ENCODE peak calls at places on chromosomes 11 and 22, in nine cellular contexts. R is stomach; Q is IMR-90; G is osteoblast; D is pancreas; J is body of pancreas; M is mucosa of descending colon; U is CD8-positive, alpha-beta T cell; Y is A549. K is an unnamed sample.

GRCh38 chr11:129861702-129862107 is 33.7 kb downstream of the NFRKB start:
- DNase-seq in R (peak; percentile 89), Q (peak; percentile 96), G (peak; percentile 97), D (peak; percentile 76), J (peak; percentile 72), M (peak; percentile 67), U (no peak), Y (peak; percentile 84), K (peak; percentile 50)

GRCh38 chr22:46586123-46586519 is 34.1 kb upstream of the GRAMD4 start:
- DNase-seq in R (no peak), Q (no peak), G (peak; percentile 65), D (no peak), J (no peak), M (peak; percentile 63), U (no peak), Y (no peak), K (no peak)

GRCh38 chr11:60305906-60306619 is 21.0 kb upstream of the MS4A6E start:
- DNase-seq in R (no peak), Q (no peak), G (no peak), D (no peak), J (no peak), M (no peak), U (no peak), Y (no peak), K (no peak)

GRCh38 chr11:129115652-129116585 is 76.2 kb downstream of the ARHGAP32 start:
- DNase-seq in R (no peak), Q (peak; percentile 78), G (peak; percentile 46), D (no peak), J (no peak), M (no peak), U (no peak), Y (no peak), K (no peak)

GRCh38 chr11:10544491-10545470 is 3.8 kb upstream of the RNF141 start:
- DNase-seq in R (no peak), Q (no peak), G (no peak), D (no peak), J (no peak), M (no peak), U (no peak), Y (no peak), K (no peak)

GRCh38 chr11:68256331-68256741 is 15.4 kb downstream of the C11orf24 start:
- DNase-seq in R (no peak), Q (peak; percentile 45), G (peak; percentile 85), D (no peak), J (no peak), M (no peak), U (no peak), Y (no peak), K (no peak)

GRCh38 chr11:1232328-1233321 is 9.8 kb downstream of the MUC5B start:
- DNase-seq in R (no peak), Q (no peak), G (peak; percentile 82), D (no peak), J (no peak), M (peak; percentile 35), U (no peak), Y (no peak), K (no peak)

GRCh38 chr11:76568621-76569020 is 101.9 kb downstream of the LRRC32 start:
- DNase-seq in R (no peak), Q (no peak), G (no peak), D (no peak), J (no peak), M (no peak), U (no peak), Y (no peak), K (no peak)

GRCh38 chr11:288328-289144 is at the start of gene PGGHG:
- DNase-seq in R (peak; percentile 84), Q (no peak), G (peak; percentile 99), D (peak; percentile 69), J (peak; percentile 83), M (peak; percentile 88), U (peak; percentile 69), Y (peak; percentile 86), K (peak; percentile 88)

DNA sequence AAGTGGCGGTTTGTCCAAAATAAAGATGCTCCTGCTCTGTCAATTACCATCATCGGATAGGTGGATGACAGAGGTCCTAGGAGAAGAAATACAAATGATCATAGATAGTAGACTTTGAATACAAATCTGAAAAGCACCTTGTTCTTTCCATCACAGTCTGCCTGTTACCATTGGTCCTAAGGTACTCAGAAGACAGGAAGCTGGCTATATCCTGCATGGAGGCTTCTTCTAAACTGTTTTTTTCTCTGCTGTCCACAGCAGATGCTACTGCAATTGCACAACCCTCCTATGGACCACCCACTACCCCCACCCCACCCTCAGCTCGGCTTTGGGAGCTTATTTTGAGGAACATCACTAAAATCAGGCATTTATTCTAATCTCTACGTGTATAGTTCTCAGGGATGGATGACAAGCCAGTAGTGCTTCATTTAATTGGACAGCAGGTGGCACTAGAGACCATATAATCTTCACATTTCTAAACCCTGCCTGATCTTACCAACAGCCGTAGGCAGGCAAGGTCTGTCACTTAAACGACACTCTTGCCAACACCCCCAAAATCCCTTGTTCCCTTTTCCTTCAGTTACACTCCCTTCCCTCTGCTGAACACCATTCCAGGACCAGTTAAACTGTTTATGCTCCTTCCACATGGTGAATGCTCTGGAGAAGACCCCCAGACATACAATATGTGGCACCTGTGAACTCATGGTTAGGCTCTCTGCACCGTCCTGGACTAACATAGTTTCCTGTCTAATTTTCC is 6.6 kb upstream of the PTS start:
- DNase-seq in R (no peak), Q (peak; percentile 81), G (no peak), D (peak; percentile 58), J (peak; percentile 39), M (no peak), U (peak; percentile 6), Y (peak; percentile 39), K (no peak)
- H3K4me1 ChIP-seq in R (no peaks in the 10 kb centered on the region), Q (peaks cover 19% of the 10 kb centered on the region), G (no peaks in the 10 kb centered on the region), D (no peaks in the 10 kb centered on the region), J (no peaks in the 10 kb centered on the region), M (no peaks in the 10 kb centered on the region), U (no peaks in the 10 kb centered on the region), Y (peaks cover 8% of the 10 kb centered on the region), K (no peaks in the 10 kb centered on the region)

GRCh38 chr22:44181912-44182590 is 1.3 kb downstream of the PARVG start:
- DNase-seq in R (no peak), Q (no peak), G (no peak), D (no peak), J (no peak), M (no peak), U (no peak), Y (no peak), K (no peak)
- H3K4me3 ChIP-seq in R (peak overlapping the region; percentile 45), Q (no peak overlapping the region), G (peak overlapping the region; percentile 16), D (no peak overlapping the region), J (no peak overlapping the region), M (no peak overlapping the region), U (peak overlapping the region; percentile 79), Y (no peak overlapping the region), K (peak overlapping the region; percentile 41)

GRCh38 chr22:50139843-50140415 is 30.6 kb upstream of the PANX2 start:
- DNase-seq in R (no peak), Q (no peak), G (peak; percentile 23), D (no peak), J (no peak), M (no peak), U (no peak), Y (no peak), K (no peak)

GRCh38 chr22:50140615-50141014 is 29.9 kb upstream of the PANX2 start:
- DNase-seq in R (no peak), Q (no peak), G (no peak), D (no peak), J (no peak), M (no peak), U (no peak), Y (no peak), K (no peak)

GRCh38 chr22:50143096-50143495 is 27.4 kb upstream of the PANX2 start:
- DNase-seq in R (no peak), Q (no peak), G (peak; percentile 14), D (no peak), J (no peak), M (no peak), U (no peak), Y (no peak), K (no peak)

GRCh38 chr22:50141462-50141861 is 29.1 kb upstream of the PANX2 start:
- DNase-seq in R (no peak), Q (no peak), G (no peak), D (no peak), J (no peak), M (no peak), U (no peak), Y (no peak), K (no peak)

DNA sequence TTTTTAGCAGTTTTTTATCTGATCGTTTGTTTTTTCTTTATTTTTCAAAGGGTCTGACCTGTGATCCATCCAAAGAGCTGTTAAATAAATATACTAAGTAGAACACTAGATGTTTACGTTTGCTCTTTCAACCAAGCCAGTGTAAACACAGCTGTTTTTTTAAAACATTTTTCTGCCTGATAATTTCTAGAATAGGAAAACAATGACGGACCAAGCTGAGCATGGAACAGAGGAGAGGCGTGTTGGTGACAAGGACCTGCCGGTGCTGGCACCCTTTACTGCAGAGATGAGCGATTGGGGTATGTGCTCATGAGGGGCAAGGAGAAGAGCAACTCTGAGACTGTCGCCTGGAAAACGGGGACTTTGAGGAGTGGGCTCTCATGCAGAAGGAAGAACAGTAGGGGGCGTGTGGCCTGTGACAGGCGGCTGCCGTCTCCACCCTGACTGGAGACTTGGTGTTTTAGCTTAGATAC is 28.6 kb upstream of the PANX2 start:
- DNase-seq in R (no peak), Q (peak; percentile 52), G (peak; percentile 62), D (no peak), J (no peak), M (no peak), U (no peak), Y (no peak), K (no peak)
- TF ChIP-seq CTCF in R (no peak), Q (peak; percentile 13), G (no peak), D (no peak), J (no peak), M (no peak), U (no peak), Y (no peak), K (no peak)

DNA sequence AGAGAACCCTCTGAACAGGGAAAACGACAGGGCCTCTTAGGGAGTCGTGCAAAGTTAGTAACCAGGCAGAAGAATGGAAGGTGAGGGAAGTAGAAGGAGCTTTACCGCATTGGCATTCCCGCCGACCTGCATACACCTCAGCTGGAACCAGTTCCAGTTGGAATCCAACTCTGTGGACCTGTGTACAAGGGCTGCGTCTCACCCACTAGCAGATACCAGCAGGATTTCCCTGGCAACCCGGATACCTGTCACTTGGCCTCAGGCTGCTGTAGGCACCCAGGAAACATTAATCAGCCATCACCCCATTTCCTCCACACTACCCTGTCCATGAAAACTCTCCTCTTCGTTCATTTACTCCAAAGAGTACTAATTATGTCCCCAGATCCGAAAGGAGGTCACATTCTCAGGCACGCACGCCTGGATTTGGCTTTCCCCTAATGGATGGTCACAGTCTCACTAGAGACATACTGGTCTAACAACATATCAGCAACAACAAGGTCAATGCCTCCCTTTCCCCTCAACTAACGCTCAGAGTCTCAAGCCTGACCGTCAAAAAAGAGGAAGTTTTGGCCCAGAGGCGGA is 842 bp downstream of the ARFGAP2 start:
- DNase-seq in R (no peak), Q (no peak), G (peak; percentile 62), D (no peak), J (no peak), M (no peak), U (no peak), Y (no peak), K (no peak)
- H3K4me1 ChIP-seq in R (peaks cover 39% of the 10 kb centered on the region), Q (peaks cover 9% of the 10 kb centered on the region), G (peaks cover 19% of the 10 kb centered on the region), D (peaks cover 14% of the 10 kb centered on the region), J (peaks cover 48% of the 10 kb centered on the region), M (peaks cover 19% of the 10 kb centered on the region), U (peaks cover 28% of the 10 kb centered on the region), Y (peaks cover 14% of the 10 kb centered on the region), K (peaks cover 80% of the 10 kb centered on the region)

DNA sequence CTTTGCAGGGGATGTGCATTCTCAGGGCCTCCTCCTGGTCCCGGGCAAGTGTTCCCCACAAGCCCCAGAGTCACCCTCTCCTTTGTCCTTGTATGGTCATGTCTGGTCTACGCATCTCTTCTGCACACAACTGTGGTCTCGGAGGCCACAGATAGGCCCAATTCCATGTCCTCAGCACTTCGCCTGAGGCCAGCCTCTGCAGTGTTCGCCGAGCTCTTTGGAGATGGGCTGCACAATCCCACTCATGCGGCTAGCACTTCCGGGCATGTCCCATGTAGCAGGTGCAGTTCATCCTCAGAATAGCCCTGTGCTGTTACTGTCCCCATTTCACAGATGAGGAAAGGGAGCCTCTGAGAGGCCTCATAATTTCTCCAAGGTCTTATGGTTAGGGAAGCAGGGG is 7.6 kb downstream of the PARVG start:
- DNase-seq in R (no peak), Q (no peak), G (no peak), D (no peak), J (no peak), M (no peak), U (no peak), Y (no peak), K (no peak)
- H3K4me3 ChIP-seq in R (no peak overlapping the region), Q (no peak overlapping the region), G (no peak overlapping the region), D (no peak overlapping the region), J (no peak overlapping the region), M (no peak overlapping the region), U (no peak overlapping the region), Y (no peak overlapping the region), K (no peak overlapping the region)

K was measured in heart right ventricle.